ENCODE peak calls at places on chromosomes 11 and 22, in four cellular contexts. One of them, this sample, is unnamed.

GRCh38 chr11:95676280-95676679 is 113.3 kb downstream of the FAM76B start:
- DNase-seq in tibial nerve: no peak
- DNase-seq in retina: no peak
- DNase-seq in pulmonary artery endothelial cell: no peak
- DNase-seq in this sample: no peak

GRCh38 chr22:19716829-19717105 is 2.5 kb downstream of the SEPTIN5 start:
- DNase-seq in pulmonary artery endothelial cell: no peak
- DNase-seq in retina: no peak
- DNase-seq in tibial nerve: no peak
- DNase-seq in this sample: no peak

GRCh38 chr11:74754507-74755255 is 6.0 kb downstream of the RNF169 start:
- DNase-seq in retina: no peak
- DNase-seq in pulmonary artery endothelial cell: peak
- DNase-seq in tibial nerve: no peak
- DNase-seq in this sample: no peak

GRCh38 chr11:46701078-46701654 is 335 bp downstream of the ZNF408 start:
- DNase-seq in tibial nerve: no peak
- DNase-seq in retina: no peak
- DNase-seq in pulmonary artery endothelial cell: no peak
- DNase-seq in this sample: no peak

GRCh38 chr22:42994917-42995562 is 19.9 kb downstream of the PACSIN2 start:
- DNase-seq in tibial nerve: no peak
- DNase-seq in pulmonary artery endothelial cell: no peak
- DNase-seq in retina: no peak
- DNase-seq in this sample: peak

GRCh38 chr11:64928957-64929356 is 4.5 kb downstream of the PPP2R5B start:
- DNase-seq in tibial nerve: no peak
- DNase-seq in pulmonary artery endothelial cell: no peak
- DNase-seq in retina: no peak
- DNase-seq in this sample: no peak

GRCh38 chr22:19455585-19456370 is 8.3 kb upstream of the C22orf39 start:
- DNase-seq in pulmonary artery endothelial cell: no peak
- DNase-seq in tibial nerve: no peak
- DNase-seq in retina: no peak
- DNase-seq in this sample: no peak

GRCh38 chr11:72216638-72217037 is at the start of gene FOLR2:
- DNase-seq in tibial nerve: no peak
- DNase-seq in retina: no peak
- DNase-seq in pulmonary artery endothelial cell: no peak
- DNase-seq in this sample: peak

GRCh38 chr11:10908215-10908990 is 50.5 kb upstream of the ZBED5 start:
- DNase-seq in retina: no peak
- DNase-seq in tibial nerve: no peak
- DNase-seq in pulmonary artery endothelial cell: no peak
- DNase-seq in this sample: no peak

GRCh38 chr11:73315288-73316020 is 7.4 kb downstream of the ARHGEF17 start:
- DNase-seq in pulmonary artery endothelial cell: no peak
- DNase-seq in retina: no peak
- DNase-seq in tibial nerve: no peak
- DNase-seq in this sample: no peak

GRCh38 chr11:33475999-33476398 is 218.8 kb downstream of the HIPK3 start:
- DNase-seq in tibial nerve: no peak
- DNase-seq in retina: no peak
- DNase-seq in pulmonary artery endothelial cell: peak
- DNase-seq in this sample: no peak

GRCh38 chr11:7251487-7251835 is 243 bp upstream of the SYT9 start:
- DNase-seq in tibial nerve: no peak
- DNase-seq in pulmonary artery endothelial cell: no peak
- DNase-seq in retina: no peak
- DNase-seq in this sample: no peak

GRCh38 chr22:32615874-32616564 is 141.4 kb downstream of the FBXO7 start:
- DNase-seq in retina: no peak
- DNase-seq in pulmonary artery endothelial cell: no peak
- DNase-seq in tibial nerve: no peak
- DNase-seq in this sample: no peak

GRCh38 chr22:28438183-28438778 is 241.4 kb downstream of the TTC28 start:
- DNase-seq in retina: no peak
- DNase-seq in pulmonary artery endothelial cell: no peak
- DNase-seq in tibial nerve: no peak
- DNase-seq in this sample: no peak

GRCh38 chr22:24244144-24244787 is 616 bp downstream of the GGT5 start:
- DNase-seq in tibial nerve: no peak
- DNase-seq in retina: no peak
- DNase-seq in pulmonary artery endothelial cell: no peak
- DNase-seq in this sample: no peak

GRCh38 chr11:76750746-76751145 is 32.4 kb upstream of the TSKU start:
- DNase-seq in pulmonary artery endothelial cell: no peak
- DNase-seq in tibial nerve: no peak
- DNase-seq in retina: no peak
- DNase-seq in this sample: no peak

GRCh38 chr11:117833401-117833891 is 8.9 kb upstream of the FXYD2 start:
- DNase-seq in retina: no peak
- DNase-seq in tibial nerve: no peak
- DNase-seq in pulmonary artery endothelial cell: no peak
- DNase-seq in this sample: no peak

GRCh38 chr11:124867700-124868099 is 2.5 kb downstream of the ROBO3 start:
- DNase-seq in tibial nerve: no peak
- DNase-seq in retina: no peak
- DNase-seq in pulmonary artery endothelial cell: no peak
- DNase-seq in this sample: no peak

GRCh38 chr11:100586346-100587101 is 100.6 kb upstream of the ARHGAP42 start:
- DNase-seq in retina: no peak
- DNase-seq in pulmonary artery endothelial cell: no peak
- DNase-seq in tibial nerve: no peak
- DNase-seq in this sample: no peak

This sample was measured in right atrium auricular region.